ENCODE peak calls at places on chromosomes 13 and 19, in five cellular contexts. W is CD8-positive, alpha-beta memory T cell; N is psoas muscle; H is neural progenitor cell; C is IMR-90. I is an unnamed sample.
A peak's percentile ranks its signal among the peaks of the same experiment; 100 is the strongest.

GRCh38 chr19:13082192-13083007 is 20.3 kb downstream of the LYL1 start:
- DNase-seq in W (no peak), N (no peak), H (peak; percentile 74), C (peak; percentile 62), I (no peak)

GRCh38 chr13:111265006-111265700 is 55.3 kb upstream of the TEX29 start:
- DNase-seq in W (no peak), N (no peak), H (no peak), C (no peak), I (peak; percentile 11)

GRCh38 chr19:28710278-28710677 is 502.7 kb downstream of the UQCRFS1 start:
- DNase-seq in W (no peak), N (no peak), H (peak; percentile 73), C (peak; percentile 67), I (no peak)

GRCh38 chr19:22945560-22945959 is 57.4 kb downstream of the ZNF728 start:
- DNase-seq in W (no peak), N (no peak), H (peak; percentile 33), C (peak; percentile 16), I (no peak)

GRCh38 chr19:364496-365287 is 20.1 kb upstream of the MIER2 start:
- DNase-seq in W (no peak), N (no peak), H (no peak), C (no peak), I (no peak)

GRCh38 chr13:50375792-50376191 is 360.5 kb downstream of the KCNRG start:
- DNase-seq in W (no peak), N (no peak), H (no peak), C (peak; percentile 68), I (no peak)

GRCh38 chr19:17300992-17301585 is 2.1 kb downstream of the ABHD8 start:
- DNase-seq in W (no peak), N (no peak), H (no peak), C (no peak), I (no peak)

GRCh38 chr19:38977445-38978314 is 2.1 kb upstream of the FBXO17 start:
- DNase-seq in W (no peak), N (no peak), H (no peak), C (peak; percentile 50), I (no peak)

GRCh38 chr13:23824355-23824754 is 64.8 kb downstream of the MIPEP start:
- DNase-seq in W (no peak), N (no peak), H (no peak), C (no peak), I (no peak)

GRCh38 chr13:29713841-29714240 is 118.4 kb upstream of the SLC7A1 start:
- DNase-seq in W (no peak), N (no peak), H (no peak), C (peak; percentile 21), I (no peak)

GRCh38 chr19:6602729-6603114 is 11.8 kb upstream of the CD70 start:
- DNase-seq in W (no peak), N (no peak), H (no peak), C (no peak), I (no peak)

GRCh38 chr13:43196171-43196611 is 172.8 kb downstream of the DNAJC15 start:
- DNase-seq in W (no peak), N (peak; percentile 65), H (no peak), C (peak; percentile 8), I (no peak)

GRCh38 chr19:28631931-28632330 is 581.0 kb downstream of the UQCRFS1 start:
- DNase-seq in W (no peak), N (no peak), H (no peak), C (no peak), I (no peak)

GRCh38 chr13:27273658-27274425 is 3.2 kb downstream of the RASL11A start:
- DNase-seq in W (no peak), N (no peak), H (no peak), C (peak; percentile 55), I (no peak)

GRCh38 chr19:7669641-7670040 is 792 bp downstream of the RETN start:
- DNase-seq in W (no peak), N (no peak), H (no peak), C (no peak), I (no peak)

GRCh38 chr19:995051-995827 is 5.0 kb upstream of the GRIN3B start:
- DNase-seq in W (no peak), N (no peak), H (no peak), C (no peak), I (peak; percentile 59)

GRCh38 chr19:42284641-42285341 is 15.7 kb downstream of the CIC start:
- DNase-seq in W (no peak), N (peak; percentile 62), H (peak; percentile 56), C (no peak), I (no peak)

GRCh38 chr13:34246511-34246910 is 428.6 kb downstream of the RFC3 start:
- DNase-seq in W (no peak), N (no peak), H (no peak), C (no peak), I (no peak)

GRCh38 chr13:53174550-53174949 is 145.9 kb downstream of the OLFM4 start:
- DNase-seq in W (no peak), N (no peak), H (no peak), C (no peak), I (no peak)

GRCh38 chr13:94065741-94066140 is 413.7 kb downstream of the DCT start:
- DNase-seq in W (no peak), N (no peak), H (no peak), C (peak; percentile 78), I (no peak)

GRCh38 chr19:37905936-37906867 is at the start of gene WDR87:
- DNase-seq in W (peak; percentile 12), N (no peak), H (peak; percentile 96), C (no peak), I (peak; percentile 40)

GRCh38 chr19:10421981-10422461 is 1.7 kb downstream of the PDE4A start:
- DNase-seq in W (no peak), N (no peak), H (no peak), C (no peak), I (no peak)

GRCh38 chr19:48461982-48462655 is 6.7 kb downstream of the KCNJ14 start:
- DNase-seq in W (no peak), N (peak; percentile 51), H (peak; percentile 39), C (no peak), I (no peak)

GRCh38 chr19:47512183-47512947 is 2.5 kb downstream of the NAPA start:
- DNase-seq in W (no peak), N (peak; percentile 21), H (no peak), C (peak; percentile 52), I (peak; percentile 76)

GRCh38 chr19:52398091-52398461 is 427 bp downstream of the ZNF528 start:
- DNase-seq in W (no peak), N (peak; percentile 50), H (peak; percentile 36), C (peak; percentile 1), I (no peak)

DNA sequence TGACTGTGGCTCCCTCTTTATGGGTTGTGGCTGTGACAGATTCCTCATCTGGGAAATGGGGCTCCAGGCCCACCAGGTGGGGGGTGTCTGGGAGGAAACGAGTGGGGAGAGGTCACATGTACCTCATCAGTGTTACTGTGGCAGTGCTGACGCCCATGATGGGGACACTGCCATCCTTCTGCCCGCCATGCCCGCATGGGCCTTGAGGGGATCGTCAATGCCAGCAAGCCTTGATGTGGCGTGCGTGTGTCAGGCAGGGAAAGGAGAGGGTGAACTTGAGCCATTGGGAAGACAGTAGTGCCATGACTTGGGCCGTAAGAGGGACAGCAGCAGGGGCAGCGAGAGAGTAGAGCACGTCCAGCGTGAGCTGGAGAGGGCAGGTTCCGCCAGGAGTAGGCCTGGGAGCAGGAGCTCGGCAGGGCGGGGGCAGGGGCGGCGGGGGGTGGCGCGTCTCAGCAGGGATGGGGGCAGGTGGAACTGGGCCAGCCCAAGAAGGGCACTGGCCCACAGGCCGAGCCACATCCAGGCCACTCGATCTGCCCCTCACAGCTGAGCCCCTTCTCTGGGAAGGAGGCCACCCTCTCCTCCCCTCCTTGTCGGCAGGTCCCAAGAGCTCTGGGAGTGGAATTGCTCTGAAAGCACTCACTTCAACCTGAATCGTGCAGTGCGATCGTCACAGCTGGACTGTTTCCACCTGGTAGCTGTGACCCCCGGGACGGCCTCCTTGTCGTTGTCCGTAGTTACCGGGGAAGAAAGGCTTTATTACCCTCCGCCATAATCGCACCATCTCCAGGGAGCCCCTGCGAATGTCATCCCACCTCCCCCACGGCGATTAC is 9.9 kb downstream of the KLHL26 start:
- DNase-seq in W (no peak), N (no peak), H (no peak), C (no peak), I (no peak)
- H3K4me1 ChIP-seq in W (no peaks in the 10 kb centered on the region), N (peaks cover 44% of the 10 kb centered on the region), H (peaks cover 13% of the 10 kb centered on the region), C (peaks cover 30% of the 10 kb centered on the region), I (no peaks in the 10 kb centered on the region)

GRCh38 chr13:90719452-90719851 is 628.0 kb upstream of the MIR17HG start:
- DNase-seq in W (no peak), N (no peak), H (no peak), C (no peak), I (no peak)

GRCh38 chr13:90713436-90714133 is 633.9 kb upstream of the MIR17HG start:
- DNase-seq in W (no peak), N (no peak), H (no peak), C (no peak), I (no peak)

GRCh38 chr13:90721937-90722336 is 625.5 kb upstream of the MIR17HG start:
- DNase-seq in W (no peak), N (no peak), H (no peak), C (no peak), I (no peak)

GRCh38 chr13:90723381-90723780 is 624.1 kb upstream of the MIR17HG start:
- DNase-seq in W (no peak), N (no peak), H (no peak), C (no peak), I (no peak)

GRCh38 chr13:90717451-90717936 is 630.0 kb upstream of the MIR17HG start:
- DNase-seq in W (no peak), N (no peak), H (peak; percentile 86), C (peak; percentile 10), I (no peak)
- H3K27ac ChIP-seq in W (no peak overlapping the region), N (no peak overlapping the region), H (peak overlapping the region; percentile 87), C (no peak overlapping the region), I (no peak overlapping the region)

DNA sequence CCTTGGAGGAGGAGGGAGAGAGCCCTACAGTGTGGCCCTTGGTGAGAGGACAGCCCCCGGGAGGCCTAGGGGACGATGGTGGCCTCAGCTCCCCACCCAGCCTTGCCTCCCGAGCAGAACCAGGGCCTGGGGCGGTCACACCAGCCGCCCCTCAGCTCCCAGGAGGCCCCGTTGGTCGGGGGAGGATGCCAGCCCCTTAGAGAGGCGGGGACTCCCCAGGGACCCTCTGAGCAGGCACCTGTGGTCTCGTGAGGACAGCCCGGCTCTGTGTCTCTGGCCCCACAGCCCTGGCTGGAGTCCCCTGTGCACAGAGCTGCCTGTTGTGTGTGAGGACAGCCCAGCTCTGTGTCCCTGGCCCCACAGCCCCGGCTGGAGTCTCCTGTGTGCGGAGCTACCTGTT is 158.8 kb downstream of the KDM4B start:
- DNase-seq in W (no peak), N (no peak), H (no peak), C (no peak), I (no peak)
- H3K4me1 ChIP-seq in W (peaks cover 28% of the 10 kb centered on the region), N (peaks cover 15% of the 10 kb centered on the region), H (peaks cover 57% of the 10 kb centered on the region), C (peaks cover 22% of the 10 kb centered on the region), I (peaks cover 16% of the 10 kb centered on the region)

DNA sequence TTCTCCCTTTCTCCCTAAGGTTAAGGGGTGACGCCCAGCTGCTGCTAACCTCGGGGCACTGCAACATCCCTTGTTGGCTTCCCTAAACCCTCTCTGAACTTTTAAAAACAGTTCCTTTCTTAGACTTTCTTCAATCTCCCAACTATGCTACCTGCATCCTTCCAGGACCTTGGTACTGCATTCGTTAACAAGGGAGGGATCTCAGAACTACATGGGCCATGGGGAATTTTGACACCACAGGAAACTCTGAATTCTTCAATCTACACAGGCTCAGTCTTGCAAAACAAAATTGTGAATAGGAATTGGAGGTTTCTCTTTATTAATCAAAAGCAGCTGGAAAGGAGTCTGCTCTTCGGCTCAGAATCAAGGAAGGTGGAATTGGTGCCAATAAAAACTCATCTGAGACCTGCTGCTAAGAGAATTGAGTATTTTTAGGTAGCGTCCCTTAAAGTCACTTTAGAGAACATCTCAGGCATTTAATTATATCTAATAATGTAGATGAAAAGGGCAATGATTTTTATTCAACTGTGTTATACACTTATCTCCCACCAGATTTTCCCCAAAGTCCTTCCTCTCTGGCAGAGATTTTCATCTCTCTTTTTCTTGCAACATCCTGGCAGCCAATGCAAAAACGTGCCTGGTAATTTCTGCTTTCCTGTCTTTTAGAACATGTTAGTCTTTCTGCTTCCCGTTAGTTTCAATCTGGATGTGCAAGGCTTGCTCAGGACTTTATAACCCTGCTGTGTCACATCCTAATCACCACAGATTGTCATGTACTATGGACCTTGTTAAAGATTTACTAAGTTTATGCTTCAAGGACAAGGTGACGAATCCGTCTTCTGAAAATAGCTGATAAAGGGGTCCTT is 69.1 kb upstream of the SLC15A1 start:
- DNase-seq in W (no peak), N (no peak), H (no peak), C (no peak), I (no peak)
- H3K27ac ChIP-seq in W (no peak overlapping the region), N (no peak overlapping the region), H (no peak overlapping the region), C (no peak overlapping the region), I (peak overlapping the region; percentile 74)

I was measured in lung.